ENCODE peak calls at places on chromosomes 3 and 15, in ten cellular contexts. D is stimulated activated CD4-positive, alpha-beta T cell treated with anti-CD3 and anti-CD28 coated beads, Interleukin-12 subunit alpha, Interleukin-12 subunit beta, amount 100 ng/mL, for 24 hours; J is NCI-H1417; P is COR-L47; C is CD8-positive, alpha-beta memory T cell; Q is activated CD4-positive, alpha-beta T cell treated with anti-CD3 and anti-CD28 coated beads, Interleukin-2, amount 10 ng/mL, durations not matched to agents 7 days and 5 days; E is NCI-H1092; O is non-pigmented ciliary epithelial cell; I is lower leg skin; Z is cardiac fibroblast. G is an unnamed sample.

GRCh38 chr15:89372069-89373033 is 37.7 kb upstream of the POLG start:
- DNase-seq in Q (no peak), J (no peak), P (no peak), E (no peak), D (no peak), I (no peak), Z (no peak), C (no peak), O (no peak), G (no peak)

GRCh38 chr3:131898346-131898745 is 136.5 kb downstream of the CPNE4 start:
- DNase-seq in D (no peak), Q (no peak), Z (no peak), I (no peak), P (no peak), C (no peak), O (no peak), J (no peak), E (no peak), G (no peak)

GRCh38 chr15:40244961-40245523 is 6.2 kb downstream of the PAK6 start:
- DNase-seq in Z (no peak), P (no peak), I (peak), O (no peak), E (no peak), J (no peak), Q (no peak), C (no peak), D (no peak), G (no peak)

GRCh38 chr3:126056681-126057546 is 27.0 kb downstream of the SLC41A3 start:
- DNase-seq in Z (peak), D (no peak), E (no peak), P (no peak), Q (no peak), J (no peak), O (no peak), I (peak), C (no peak), G (peak)

GRCh38 chr15:66498501-66499386 is 1.2 kb upstream of the SNAPC5 start:
- DNase-seq in Q (peak), I (no peak), E (no peak), D (no peak), Z (peak), P (no peak), J (no peak), O (no peak), C (no peak), G (peak)

GRCh38 chr3:33441322-33441976 is 1.2 kb upstream of the UBP1 start:
- DNase-seq in Z (no peak), J (no peak), Q (no peak), O (no peak), E (no peak), I (no peak), P (no peak), D (no peak), C (no peak), G (no peak)

GRCh38 chr3:5304789-5305680 is 117.5 kb downstream of the EDEM1 start:
- DNase-seq in D (peak), C (no peak), J (peak), P (peak), I (no peak), Q (peak), Z (peak), O (no peak), E (no peak), G (peak)

GRCh38 chr15:64519897-64520296 is 59.5 kb downstream of the ZNF609 start:
- DNase-seq in O (no peak), Z (no peak), J (no peak), I (no peak), P (no peak), Q (no peak), C (no peak), D (no peak), E (no peak), G (no peak)

GRCh38 chr3:124248471-124249028 is 256.6 kb upstream of the ROPN1 start:
- DNase-seq in E (no peak), I (no peak), O (peak), Q (no peak), P (no peak), C (no peak), Z (peak), D (no peak), J (no peak), G (peak)

GRCh38 chr3:197364410-197365071 is 66.1 kb upstream of the DLG1 start:
- DNase-seq in E (peak), J (peak), I (peak), Q (no peak), P (no peak), C (no peak), Z (no peak), D (no peak), O (no peak), G (peak)

GRCh38 chr3:190722181-190722905 is 140.2 kb downstream of the GMNC start:
- DNase-seq in J (no peak), D (no peak), Q (no peak), O (no peak), I (no peak), E (no peak), Z (peak), C (no peak), P (no peak), G (no peak)

GRCh38 chr15:69120732-69121131 is 39.7 kb upstream of the GLCE start:
- DNase-seq in Z (no peak), P (no peak), Q (no peak), E (no peak), O (no peak), C (no peak), I (no peak), J (no peak), D (no peak), G (no peak)

GRCh38 chr15:92653836-92654524 is 1.6 kb downstream of the FAM174B start:
- DNase-seq in Q (no peak), D (no peak), C (no peak), Z (no peak), E (peak), P (peak), I (peak), O (no peak), J (peak), G (peak)

GRCh38 chr3:10519236-10519635 is 13.8 kb upstream of the ATP2B2 start:
- DNase-seq in C (no peak), O (no peak), P (no peak), I (peak), J (no peak), Q (no peak), E (no peak), Z (no peak), D (no peak), G (peak)

GRCh38 chr15:27017168-27017809 is 46.3 kb downstream of the GABRG3 start:
- DNase-seq in P (peak), E (peak), D (peak), Z (peak), Q (peak), J (peak), I (no peak), O (peak), C (no peak), G (peak)

GRCh38 chr3:157127268-157127667 is 32.7 kb downstream of the CCNL1 start:
- DNase-seq in I (no peak), E (no peak), C (no peak), O (no peak), Z (no peak), J (no peak), P (no peak), D (no peak), Q (no peak), G (no peak)

GRCh38 chr3:78737988-78738387 is 1029.8 kb downstream of the ROBO1 start:
- DNase-seq in Z (peak), C (no peak), D (no peak), J (peak), O (no peak), Q (no peak), P (no peak), E (no peak), I (no peak), G (peak)

GRCh38 chr3:5309181-5309580 is 121.7 kb downstream of the EDEM1 start:
- DNase-seq in C (no peak), E (no peak), Z (no peak), O (no peak), P (no peak), Q (no peak), J (no peak), D (no peak), I (no peak), G (peak)

GRCh38 chr3:23490459-23490858 is 287.3 kb downstream of the UBE2E2 start:
- DNase-seq in I (no peak), P (no peak), C (no peak), Z (peak), J (no peak), O (peak), E (no peak), D (no peak), Q (no peak), G (peak)

GRCh38 chr3:50662408-50662807 is 12.3 kb upstream of the DOCK3 start:
- DNase-seq in D (no peak), C (no peak), J (no peak), P (no peak), I (peak), Z (no peak), E (no peak), O (no peak), Q (no peak), G (no peak)

GRCh38 chr3:67381667-67382272 is 272.6 kb downstream of the SUCLG2 start:
- DNase-seq in I (no peak), E (no peak), Q (peak), J (peak), C (no peak), O (no peak), P (peak), Z (peak), D (no peak), G (peak)

GRCh38 chr3:45949432-45949831 is 6.2 kb downstream of the CXCR6 start:
- DNase-seq in Z (no peak), J (no peak), D (no peak), P (no peak), Q (no peak), E (no peak), I (peak), O (no peak), C (no peak), G (no peak)

GRCh38 chr3:126355777-126356372 is 1.3 kb downstream of the KLF15 start:
- DNase-seq in I (peak), Q (no peak), P (peak), J (no peak), Z (peak), O (no peak), E (no peak), C (peak), D (no peak), G (peak)

GRCh38 chr3:24012589-24013257 is 67.6 kb downstream of the NR1D2 start:
- DNase-seq in I (no peak), E (no peak), P (no peak), Z (no peak), Q (no peak), J (no peak), C (no peak), O (no peak), D (no peak), G (no peak)

GRCh38 chr3:43753743-43754142 is 63.0 kb downstream of the ABHD5 start:
- DNase-seq in I (no peak), Z (peak), D (no peak), J (no peak), Q (no peak), P (no peak), E (no peak), C (no peak), O (peak), G (peak)

GRCh38 chr3:148246286-148246685 is 451.4 kb upstream of the AGTR1 start:
- DNase-seq in P (no peak), Z (no peak), J (no peak), D (no peak), C (no peak), E (no peak), I (no peak), Q (no peak), O (no peak), G (no peak)

GRCh38 chr15:66849393-66849745 is 147.3 kb downstream of the SMAD6 start:
- DNase-seq in J (no peak), I (peak), E (no peak), P (no peak), Q (no peak), Z (no peak), D (no peak), C (no peak), O (no peak), G (no peak)

GRCh38 chr15:58056015-58056414 is 9.5 kb downstream of the ALDH1A2 start:
- DNase-seq in O (no peak), D (no peak), P (no peak), I (no peak), E (no peak), J (no peak), Q (no peak), C (no peak), Z (no peak), G (no peak)

GRCh38 chr3:178076718-178077117 is 459.5 kb upstream of the KCNMB2 start:
- DNase-seq in P (no peak), Z (no peak), J (no peak), Q (no peak), I (no peak), C (no peak), E (no peak), D (no peak), O (no peak), G (no peak)

GRCh38 chr15:39907216-39907615 is 12.8 kb downstream of the GPR176 start:
- DNase-seq in Z (no peak), E (peak), I (no peak), J (no peak), P (peak), O (no peak), C (no peak), Q (no peak), D (no peak), G (no peak)

GRCh38 chr3:198107840-198108734 is 148.1 kb downstream of the LMLN start:
- DNase-seq in J (no peak), I (no peak), O (no peak), P (no peak), E (no peak), C (no peak), D (no peak), Q (no peak), Z (no peak), G (peak)

GRCh38 chr3:150299221-150299620 is 108.9 kb upstream of the TSC22D2 start:
- DNase-seq in P (no peak), Z (no peak), D (no peak), I (no peak), J (no peak), C (no peak), E (no peak), O (no peak), Q (no peak), G (peak)

GRCh38 chr3:33664195-33664594 is 53.9 kb downstream of the CLASP2 start:
- DNase-seq in Z (peak), C (no peak), Q (no peak), J (no peak), D (no peak), I (no peak), E (no peak), O (peak), P (no peak), G (peak)

GRCh38 chr15:34241376-34242350 is 16.8 kb downstream of the EMC4 start:
- DNase-seq in Q (peak), P (peak), D (no peak), O (peak), Z (peak), E (no peak), J (peak), I (no peak), C (no peak), G (peak)

GRCh38 chr15:49235446-49236207 is 65.6 kb downstream of the GALK2 start:
- DNase-seq in Z (peak), I (no peak), J (peak), P (peak), C (peak), E (no peak), O (peak), D (no peak), Q (peak), G (peak)

G was measured in astrocyte of the hippocampus.